ENCODE peak calls at places on chromosomes 6 and 20, in eight cellular contexts. B is HEK293T; C is GM23248; S is HCT116; J is HS-5; F is stimulated activated CD4-positive, alpha-beta T cell treated with anti-CD3 and anti-CD28 coated beads, Interleukin-1b, Interleukin-23, amount 100 ng/mL, for 24 hours; V is NCI-H2029 treated with DMSO at 0.1 percent for 48 hours; W is Right ventricle myocardium inferior. L is an unnamed sample.

GRCh38 chr6:168979254-168979653 is 274.4 kb downstream of the THBS2 start:
- DNase-seq in V (no peak), W (no peak), S (no peak), C (no peak), F (no peak), B (no peak), J (no peak), L (no peak)

GRCh38 chr20:32509639-32510066 is 75.5 kb downstream of the NOL4L start:
- DNase-seq in S (no peak), V (no peak), C (no peak), F (no peak), W (no peak), J (no peak), B (no peak), L (no peak)

GRCh38 chr6:137496909-137497721 is 2.9 kb upstream of the OLIG3 start:
- DNase-seq in C (no peak), F (no peak), J (no peak), W (peak), S (no peak), V (no peak), B (no peak), L (no peak)

GRCh38 chr6:107866606-107867301 is 42.6 kb upstream of the SCML4 start:
- DNase-seq in S (peak), V (peak), W (no peak), C (peak), J (no peak), F (no peak), B (peak), L (no peak)

GRCh38 chr6:168071620-168072019 is 7.4 kb downstream of the FRMD1 start:
- DNase-seq in C (no peak), F (no peak), B (peak), W (no peak), J (no peak), S (no peak), V (no peak), L (no peak)

GRCh38 chr6:27503436-27504030 is 30.6 kb upstream of the ZNF184 start:
- DNase-seq in B (peak), F (peak), W (no peak), C (peak), J (no peak), S (peak), V (no peak), L (no peak)

GRCh38 chr6:133042550-133043120 is 198.5 kb upstream of the EYA4 start:
- DNase-seq in F (no peak), W (no peak), J (no peak), S (no peak), V (no peak), C (no peak), B (no peak), L (no peak)

GRCh38 chr6:33632603-33633039 is 11.5 kb downstream of the ITPR3 start:
- DNase-seq in F (peak), J (no peak), C (peak), B (peak), S (peak), V (no peak), W (no peak), L (no peak)

GRCh38 chr6:36386495-36387439 is 702 bp downstream of the ETV7 start:
- DNase-seq in C (peak), W (no peak), B (no peak), S (no peak), J (no peak), F (no peak), V (peak), L (peak)

GRCh38 chr20:4459081-4459480 is 262.6 kb upstream of the PRND start:
- DNase-seq in C (no peak), F (no peak), J (no peak), S (no peak), V (no peak), W (no peak), B (no peak), L (no peak)

GRCh38 chr20:3935956-3936340 is 46.8 kb downstream of the PANK2 start:
- DNase-seq in V (peak), C (no peak), S (no peak), W (no peak), J (no peak), B (no peak), F (no peak), L (no peak)

GRCh38 chr6:39003072-39003471 is 45.5 kb upstream of the GLP1R start:
- DNase-seq in W (no peak), C (no peak), J (no peak), F (no peak), S (no peak), V (peak), B (peak), L (no peak)